ENCODE peak calls at places on chromosomes 4 and X, in four cellular contexts. I, B, T and O are unnamed samples. For H3F3A, the result is how much of the 10 kb centered on the place peaks cover.

GRCh38 chr4:152408514-152409327 is 127.2 kb downstream of the FBXW7 start:
- DNase-seq in I (peak), B (peak), T (peak), O (no peak)

GRCh38 chrX:40530471-40530870 is 50.3 kb upstream of the ATP6AP2 start:
- DNase-seq in I (no peak), B (no peak), T (no peak), O (no peak)

GRCh38 chrX:151680805-151681204 is 14.5 kb upstream of the PRRG3 start:
- DNase-seq in I (peak), B (peak), T (peak), O (peak)

GRCh38 chrX:40278340-40279090 is 180.8 kb upstream of the BCOR start:
- DNase-seq in I (no peak), B (no peak), T (no peak), O (no peak)

GRCh38 chr4:159206427-159206871 is 103.6 kb downstream of the RAPGEF2 start:
- DNase-seq in I (no peak), B (no peak), T (no peak), O (no peak)

GRCh38 chrX:67749536-67749935 is 205.7 kb downstream of the AR start:
- DNase-seq in I (no peak), B (no peak), T (no peak), O (no peak)

GRCh38 chr4:14744346-14744745 is 257.9 kb upstream of the CPEB2 start:
- DNase-seq in I (peak), B (no peak), T (no peak), O (no peak)

GRCh38 chr4:169485791-169486742 is 126.3 kb downstream of the NEK1 start:
- DNase-seq in I (peak), B (peak), T (peak), O (peak)

GRCh38 chr4:140659935-140660710 is 91.4 kb upstream of the UCP1 start:
- DNase-seq in I (no peak), B (no peak), T (no peak), O (no peak)

GRCh38 chr4:6125103-6125651 is 75.2 kb downstream of the JAKMIP1 start:
- DNase-seq in I (no peak), B (no peak), T (no peak), O (no peak)

GRCh38 chr4:143359794-143360193 is 23.1 kb downstream of the GAB1 start:
- DNase-seq in I (no peak), B (no peak), T (no peak), O (no peak)

GRCh38 chr4:143358419-143358818 is 21.7 kb downstream of the GAB1 start:
- DNase-seq in I (no peak), B (no peak), T (no peak), O (no peak)

GRCh38 chr4:143360838-143361237 is 24.2 kb downstream of the GAB1 start:
- DNase-seq in I (no peak), B (no peak), T (no peak), O (no peak)

GRCh38 chr4:143357161-143357845 is 20.6 kb downstream of the GAB1 start:
- DNase-seq in I (no peak), B (no peak), T (no peak), O (peak)

DNA sequence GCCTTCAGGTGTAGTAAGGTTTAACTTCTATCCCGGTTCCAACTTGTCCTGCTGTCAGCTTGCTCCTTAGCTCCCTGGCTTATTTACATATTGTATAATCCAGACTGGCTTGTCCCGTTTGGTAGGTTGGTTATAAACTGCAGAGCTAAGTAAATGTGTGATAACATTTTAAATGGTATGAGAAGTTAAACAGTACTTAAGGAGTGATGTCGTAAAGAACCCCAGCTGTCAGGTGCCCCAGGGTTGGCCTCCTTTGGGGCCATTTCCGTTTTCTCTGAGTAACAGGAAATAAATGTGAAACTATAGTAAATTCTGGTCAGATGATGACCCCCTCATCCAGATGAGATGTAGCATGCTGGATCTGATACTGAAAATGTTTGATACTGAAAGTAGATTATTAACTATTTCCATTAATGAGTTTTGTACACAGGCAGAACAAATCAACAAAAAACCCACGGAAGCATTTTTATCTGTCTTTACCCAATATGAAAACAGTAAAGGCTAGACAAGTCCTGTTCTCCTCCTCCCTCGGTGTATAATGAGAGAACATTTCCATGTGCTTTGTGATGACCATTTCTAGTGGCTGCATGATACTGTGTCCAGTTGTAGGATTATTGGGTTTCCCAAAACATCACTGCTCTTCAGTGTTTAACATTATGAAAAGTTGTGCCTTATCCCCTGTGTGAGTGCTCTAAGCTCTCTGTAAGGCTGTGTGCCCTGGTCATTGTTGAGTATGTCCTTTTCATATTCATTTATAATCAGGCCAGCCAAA is 22.4 kb downstream of the GAB1 start:
- DNase-seq in I (no peak), B (no peak), T (no peak), O (peak)
- H3F3A ChIP-seq in I (under half), B (under half), T (under half), O (under half)

DNA sequence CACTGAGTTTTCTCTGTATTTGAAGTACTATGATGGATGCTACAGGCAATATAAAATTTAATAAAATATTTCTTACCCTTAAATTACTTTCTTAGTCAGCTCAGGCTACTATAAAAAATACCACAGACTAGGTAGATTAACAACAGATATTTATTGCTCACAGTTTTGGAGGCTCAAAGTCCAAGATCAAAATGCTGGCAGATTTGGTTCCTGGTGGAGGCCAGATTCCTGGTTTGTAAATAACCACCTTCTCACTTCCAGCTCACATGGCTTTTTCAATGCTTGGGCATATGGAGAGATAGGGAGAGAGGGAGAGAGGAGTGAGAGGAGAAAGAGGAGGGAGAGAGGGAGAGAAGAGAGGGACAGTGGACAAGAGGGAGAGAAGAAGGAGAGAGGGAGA is 24.5 kb upstream of the PACRGL start:
- DNase-seq in I (no peak), B (no peak), T (no peak), O (no peak)
- H3F3A ChIP-seq in I (under half), B (under half), T (under half), O (under half)

GRCh38 chr4:47899639-47900038 is 14.7 kb downstream of the NFXL1 start:
- DNase-seq in I (no peak), B (no peak), T (no peak), O (no peak)
- H3F3A ChIP-seq in I (under half), B (under half), T (under half), O (under half)

GRCh38 chrX:48579259-48579658 is 5.0 kb downstream of the RBM3 start:
- DNase-seq in I (no peak), B (no peak), T (no peak), O (no peak)

GRCh38 chrX:48578661-48579128 is 4.4 kb downstream of the RBM3 start:
- DNase-seq in I (no peak), B (no peak), T (no peak), O (no peak)

GRCh38 chrX:48584698-48585097 is 10.4 kb downstream of the RBM3 start:
- DNase-seq in I (no peak), B (no peak), T (no peak), O (no peak)

GRCh38 chrX:48576108-48576507 is 1.8 kb downstream of the RBM3 start:
- DNase-seq in I (no peak), B (no peak), T (no peak), O (no peak)

DNA sequence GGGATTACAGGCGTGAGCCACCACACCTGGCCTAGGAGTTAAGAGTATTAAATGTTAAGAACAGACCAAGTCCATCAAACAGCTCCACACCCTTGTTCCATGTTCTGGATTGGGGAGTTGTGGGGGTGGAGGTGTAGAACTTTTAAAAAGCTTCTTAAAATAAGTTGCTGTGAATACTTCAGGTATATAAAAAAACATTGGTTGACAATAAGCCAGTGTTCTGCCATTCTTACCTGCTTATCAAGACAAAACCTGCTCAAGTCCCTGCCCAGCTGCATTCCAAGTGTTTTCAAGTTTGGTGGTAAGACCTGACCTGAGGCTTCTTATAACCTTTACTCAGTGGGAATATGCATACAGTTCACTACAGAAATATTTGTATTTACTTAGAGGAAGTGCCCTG is 6.4 kb downstream of the RBM3 start:
- DNase-seq in I (peak), B (no peak), T (no peak), O (peak)
- H3F3A ChIP-seq in I (under half), B (under half), T (under half), O (under half)

GRCh38 chr4:114349543-114350175 is 248.9 kb upstream of the UGT8 start:
- DNase-seq in I (no peak), B (no peak), T (no peak), O (no peak)
- H3F3A ChIP-seq in I (under half), B (under half), T (under half), O (under half)

GRCh38 chr4:40193578-40193977 is 3.3 kb upstream of the RHOH start:
- DNase-seq in I (no peak), B (no peak), T (no peak), O (no peak)
- H3F3A ChIP-seq in I (under half), B (under half), T (under half), O (under half)